ENCODE peak calls at places on chromosomes 6 and 20, in eight cellular contexts. One of them, this sample, is unnamed.

GRCh38 chr6:140183881-140184280 is 809.4 kb upstream of the CITED2 start:
- DNase-seq in T-helper 17 cell: no peak
- DNase-seq in SK-MEL-5: no peak
- DNase-seq in skeletal muscle cell: peak; percentile 15
- DNase-seq in amygdala: no peak
- DNase-seq in stimulated activated CD8-positive, alpha-beta memory T cell treated with anti-CD3 and anti-CD28 coated beads, Interleukin-12 subunit alpha, Interleukin-12 subunit beta, amount 100 ng/mL, for 1 hour: no peak
- DNase-seq in hippocampal formation: no peak
- DNase-seq in HT1080: no peak
- DNase-seq in this sample: no peak

GRCh38 chr6:118562959-118563358 is 14.9 kb downstream of the PLN start:
- DNase-seq in amygdala: no peak
- DNase-seq in skeletal muscle cell: no peak
- DNase-seq in SK-MEL-5: peak; percentile 53
- DNase-seq in stimulated activated CD8-positive, alpha-beta memory T cell treated with anti-CD3 and anti-CD28 coated beads, Interleukin-12 subunit alpha, Interleukin-12 subunit beta, amount 100 ng/mL, for 1 hour: no peak
- DNase-seq in HT1080: peak; percentile 49
- DNase-seq in T-helper 17 cell: no peak
- DNase-seq in hippocampal formation: no peak
- DNase-seq in this sample: no peak

GRCh38 chr6:136254851-136255466 is 4.8 kb upstream of the MTFR2 start:
- DNase-seq in HT1080: no peak
- DNase-seq in SK-MEL-5: no peak
- DNase-seq in skeletal muscle cell: no peak
- DNase-seq in stimulated activated CD8-positive, alpha-beta memory T cell treated with anti-CD3 and anti-CD28 coated beads, Interleukin-12 subunit alpha, Interleukin-12 subunit beta, amount 100 ng/mL, for 1 hour: no peak
- DNase-seq in amygdala: no peak
- DNase-seq in hippocampal formation: no peak
- DNase-seq in T-helper 17 cell: no peak
- DNase-seq in this sample: no peak

GRCh38 chr6:88211446-88211845 is 45.3 kb upstream of the CNR1 start:
- DNase-seq in hippocampal formation: no peak
- DNase-seq in HT1080: no peak
- DNase-seq in stimulated activated CD8-positive, alpha-beta memory T cell treated with anti-CD3 and anti-CD28 coated beads, Interleukin-12 subunit alpha, Interleukin-12 subunit beta, amount 100 ng/mL, for 1 hour: no peak
- DNase-seq in skeletal muscle cell: no peak
- DNase-seq in T-helper 17 cell: no peak
- DNase-seq in SK-MEL-5: peak; percentile 96
- DNase-seq in amygdala: no peak
- DNase-seq in this sample: no peak

GRCh38 chr20:46123482-46124245 is 5.5 kb downstream of the CD40 start:
- DNase-seq in amygdala: no peak
- DNase-seq in skeletal muscle cell: no peak
- DNase-seq in HT1080: no peak
- DNase-seq in T-helper 17 cell: no peak
- DNase-seq in hippocampal formation: no peak
- DNase-seq in SK-MEL-5: no peak
- DNase-seq in stimulated activated CD8-positive, alpha-beta memory T cell treated with anti-CD3 and anti-CD28 coated beads, Interleukin-12 subunit alpha, Interleukin-12 subunit beta, amount 100 ng/mL, for 1 hour: no peak
- DNase-seq in this sample: no peak

GRCh38 chr20:8291873-8292272 is 159.8 kb downstream of the PLCB1 start:
- DNase-seq in hippocampal formation: no peak
- DNase-seq in HT1080: no peak
- DNase-seq in T-helper 17 cell: no peak
- DNase-seq in skeletal muscle cell: no peak
- DNase-seq in stimulated activated CD8-positive, alpha-beta memory T cell treated with anti-CD3 and anti-CD28 coated beads, Interleukin-12 subunit alpha, Interleukin-12 subunit beta, amount 100 ng/mL, for 1 hour: no peak
- DNase-seq in amygdala: no peak
- DNase-seq in SK-MEL-5: no peak
- DNase-seq in this sample: no peak

GRCh38 chr20:3710703-3711417 is 1.5 kb downstream of the SIGLEC1 start:
- DNase-seq in amygdala: peak; percentile 28
- DNase-seq in HT1080: peak; percentile 47
- DNase-seq in hippocampal formation: peak; percentile 62
- DNase-seq in skeletal muscle cell: no peak
- DNase-seq in SK-MEL-5: peak; percentile 68
- DNase-seq in stimulated activated CD8-positive, alpha-beta memory T cell treated with anti-CD3 and anti-CD28 coated beads, Interleukin-12 subunit alpha, Interleukin-12 subunit beta, amount 100 ng/mL, for 1 hour: peak; percentile 57
- DNase-seq in T-helper 17 cell: peak; percentile 67
- DNase-seq in this sample: peak; percentile 81

GRCh38 chr6:35900448-35900847 is 20.4 kb downstream of the SRPK1 start:
- DNase-seq in hippocampal formation: no peak
- DNase-seq in HT1080: no peak
- DNase-seq in stimulated activated CD8-positive, alpha-beta memory T cell treated with anti-CD3 and anti-CD28 coated beads, Interleukin-12 subunit alpha, Interleukin-12 subunit beta, amount 100 ng/mL, for 1 hour: no peak
- DNase-seq in SK-MEL-5: no peak
- DNase-seq in skeletal muscle cell: no peak
- DNase-seq in amygdala: no peak
- DNase-seq in T-helper 17 cell: no peak
- DNase-seq in this sample: no peak

GRCh38 chr20:51346686-51347485 is 195.6 kb downstream of the NFATC2 start:
- DNase-seq in HT1080: peak; percentile 74
- DNase-seq in amygdala: no peak
- DNase-seq in SK-MEL-5: peak; percentile 91
- DNase-seq in hippocampal formation: no peak
- DNase-seq in skeletal muscle cell: no peak
- DNase-seq in stimulated activated CD8-positive, alpha-beta memory T cell treated with anti-CD3 and anti-CD28 coated beads, Interleukin-12 subunit alpha, Interleukin-12 subunit beta, amount 100 ng/mL, for 1 hour: no peak
- DNase-seq in T-helper 17 cell: no peak
- DNase-seq in this sample: no peak

GRCh38 chr6:41153992-41154625 is at the start of gene TREML1:
- DNase-seq in amygdala: no peak
- DNase-seq in stimulated activated CD8-positive, alpha-beta memory T cell treated with anti-CD3 and anti-CD28 coated beads, Interleukin-12 subunit alpha, Interleukin-12 subunit beta, amount 100 ng/mL, for 1 hour: no peak
- DNase-seq in hippocampal formation: no peak
- DNase-seq in HT1080: no peak
- DNase-seq in skeletal muscle cell: no peak
- DNase-seq in T-helper 17 cell: no peak
- DNase-seq in SK-MEL-5: no peak
- DNase-seq in this sample: no peak

GRCh38 chr6:56525976-56526375 is 116.7 kb downstream of the DST start:
- DNase-seq in hippocampal formation: no peak
- DNase-seq in stimulated activated CD8-positive, alpha-beta memory T cell treated with anti-CD3 and anti-CD28 coated beads, Interleukin-12 subunit alpha, Interleukin-12 subunit beta, amount 100 ng/mL, for 1 hour: no peak
- DNase-seq in amygdala: no peak
- DNase-seq in skeletal muscle cell: no peak
- DNase-seq in T-helper 17 cell: no peak
- DNase-seq in HT1080: no peak
- DNase-seq in SK-MEL-5: no peak
- DNase-seq in this sample: no peak

GRCh38 chr20:24533449-24533848 is 64.0 kb downstream of the SYNDIG1 start:
- DNase-seq in SK-MEL-5: no peak
- DNase-seq in skeletal muscle cell: no peak
- DNase-seq in hippocampal formation: no peak
- DNase-seq in amygdala: no peak
- DNase-seq in stimulated activated CD8-positive, alpha-beta memory T cell treated with anti-CD3 and anti-CD28 coated beads, Interleukin-12 subunit alpha, Interleukin-12 subunit beta, amount 100 ng/mL, for 1 hour: no peak
- DNase-seq in T-helper 17 cell: no peak
- DNase-seq in HT1080: no peak
- DNase-seq in this sample: no peak

GRCh38 chr6:136792066-136792944 is at the start of gene MAP3K5:
- DNase-seq in T-helper 17 cell: peak; percentile 91
- DNase-seq in amygdala: peak; percentile 61
- DNase-seq in HT1080: peak; percentile 75
- DNase-seq in SK-MEL-5: peak; percentile 59
- DNase-seq in stimulated activated CD8-positive, alpha-beta memory T cell treated with anti-CD3 and anti-CD28 coated beads, Interleukin-12 subunit alpha, Interleukin-12 subunit beta, amount 100 ng/mL, for 1 hour: peak; percentile 80
- DNase-seq in skeletal muscle cell: no peak
- DNase-seq in hippocampal formation: peak; percentile 66
- DNase-seq in this sample: peak; percentile 32

GRCh38 chr6:150738092-150738625 is 127.3 kb upstream of the MTHFD1L start:
- DNase-seq in SK-MEL-5: no peak
- DNase-seq in skeletal muscle cell: no peak
- DNase-seq in stimulated activated CD8-positive, alpha-beta memory T cell treated with anti-CD3 and anti-CD28 coated beads, Interleukin-12 subunit alpha, Interleukin-12 subunit beta, amount 100 ng/mL, for 1 hour: no peak
- DNase-seq in HT1080: no peak
- DNase-seq in T-helper 17 cell: no peak
- DNase-seq in hippocampal formation: no peak
- DNase-seq in amygdala: no peak
- DNase-seq in this sample: no peak

GRCh38 chr6:150198532-150198931 is 55.7 kb downstream of the PPP1R14C start:
- DNase-seq in skeletal muscle cell: no peak
- DNase-seq in HT1080: no peak
- DNase-seq in T-helper 17 cell: no peak
- DNase-seq in stimulated activated CD8-positive, alpha-beta memory T cell treated with anti-CD3 and anti-CD28 coated beads, Interleukin-12 subunit alpha, Interleukin-12 subunit beta, amount 100 ng/mL, for 1 hour: no peak
- DNase-seq in amygdala: no peak
- DNase-seq in SK-MEL-5: no peak
- DNase-seq in hippocampal formation: no peak
- DNase-seq in this sample: no peak

GRCh38 chr6:13445005-13445743 is 42.2 kb downstream of the GFOD1 start:
- DNase-seq in hippocampal formation: no peak
- DNase-seq in amygdala: no peak
- DNase-seq in SK-MEL-5: no peak
- DNase-seq in stimulated activated CD8-positive, alpha-beta memory T cell treated with anti-CD3 and anti-CD28 coated beads, Interleukin-12 subunit alpha, Interleukin-12 subunit beta, amount 100 ng/mL, for 1 hour: no peak
- DNase-seq in HT1080: no peak
- DNase-seq in T-helper 17 cell: no peak
- DNase-seq in skeletal muscle cell: no peak
- DNase-seq in this sample: no peak

GRCh38 chr20:62733891-62734290 is 25.3 kb downstream of the NTSR1 start:
- DNase-seq in SK-MEL-5: no peak
- DNase-seq in skeletal muscle cell: no peak
- DNase-seq in HT1080: no peak
- DNase-seq in T-helper 17 cell: no peak
- DNase-seq in stimulated activated CD8-positive, alpha-beta memory T cell treated with anti-CD3 and anti-CD28 coated beads, Interleukin-12 subunit alpha, Interleukin-12 subunit beta, amount 100 ng/mL, for 1 hour: no peak
- DNase-seq in amygdala: no peak
- DNase-seq in hippocampal formation: no peak
- DNase-seq in this sample: no peak

GRCh38 chr20:44615169-44615791 is 32.9 kb downstream of the PKIG start:
- DNase-seq in skeletal muscle cell: no peak
- DNase-seq in stimulated activated CD8-positive, alpha-beta memory T cell treated with anti-CD3 and anti-CD28 coated beads, Interleukin-12 subunit alpha, Interleukin-12 subunit beta, amount 100 ng/mL, for 1 hour: no peak
- DNase-seq in SK-MEL-5: no peak
- DNase-seq in amygdala: no peak
- DNase-seq in hippocampal formation: peak; percentile 26
- DNase-seq in T-helper 17 cell: no peak
- DNase-seq in HT1080: no peak
- DNase-seq in this sample: no peak

GRCh38 chr20:38579219-38579618 is 1.8 kb upstream of the ADIG start:
- DNase-seq in amygdala: no peak
- DNase-seq in skeletal muscle cell: no peak
- DNase-seq in stimulated activated CD8-positive, alpha-beta memory T cell treated with anti-CD3 and anti-CD28 coated beads, Interleukin-12 subunit alpha, Interleukin-12 subunit beta, amount 100 ng/mL, for 1 hour: no peak
- DNase-seq in SK-MEL-5: peak; percentile 22
- DNase-seq in T-helper 17 cell: no peak
- DNase-seq in HT1080: no peak
- DNase-seq in hippocampal formation: no peak
- DNase-seq in this sample: no peak

GRCh38 chr20:8375898-8376297 is 243.8 kb downstream of the PLCB1 start:
- DNase-seq in T-helper 17 cell: no peak
- DNase-seq in HT1080: no peak
- DNase-seq in amygdala: no peak
- DNase-seq in SK-MEL-5: no peak
- DNase-seq in hippocampal formation: no peak
- DNase-seq in skeletal muscle cell: no peak
- DNase-seq in stimulated activated CD8-positive, alpha-beta memory T cell treated with anti-CD3 and anti-CD28 coated beads, Interleukin-12 subunit alpha, Interleukin-12 subunit beta, amount 100 ng/mL, for 1 hour: no peak
- DNase-seq in this sample: no peak

GRCh38 chr6:137881522-137881886 is 14.4 kb downstream of the TNFAIP3 start:
- DNase-seq in SK-MEL-5: no peak
- DNase-seq in hippocampal formation: no peak
- DNase-seq in stimulated activated CD8-positive, alpha-beta memory T cell treated with anti-CD3 and anti-CD28 coated beads, Interleukin-12 subunit alpha, Interleukin-12 subunit beta, amount 100 ng/mL, for 1 hour: no peak
- DNase-seq in amygdala: no peak
- DNase-seq in T-helper 17 cell: no peak
- DNase-seq in skeletal muscle cell: no peak
- DNase-seq in HT1080: no peak
- DNase-seq in this sample: no peak

GRCh38 chr6:41462980-41463930 is 82.9 kb upstream of the FOXP4 start:
- DNase-seq in hippocampal formation: peak; percentile 17
- DNase-seq in stimulated activated CD8-positive, alpha-beta memory T cell treated with anti-CD3 and anti-CD28 coated beads, Interleukin-12 subunit alpha, Interleukin-12 subunit beta, amount 100 ng/mL, for 1 hour: no peak
- DNase-seq in skeletal muscle cell: no peak
- DNase-seq in amygdala: peak; percentile 22
- DNase-seq in SK-MEL-5: peak; percentile 68
- DNase-seq in T-helper 17 cell: no peak
- DNase-seq in HT1080: peak; percentile 52
- DNase-seq in this sample: peak; percentile 58

GRCh38 chr6:132466952-132467351 is 46.0 kb downstream of the STX7 start:
- DNase-seq in amygdala: no peak
- DNase-seq in stimulated activated CD8-positive, alpha-beta memory T cell treated with anti-CD3 and anti-CD28 coated beads, Interleukin-12 subunit alpha, Interleukin-12 subunit beta, amount 100 ng/mL, for 1 hour: no peak
- DNase-seq in HT1080: no peak
- DNase-seq in T-helper 17 cell: no peak
- DNase-seq in skeletal muscle cell: peak; percentile 66
- DNase-seq in SK-MEL-5: no peak
- DNase-seq in hippocampal formation: no peak
- DNase-seq in this sample: no peak

GRCh38 chr20:51633430-51633829 is 90.9 kb upstream of the NFATC2 start:
- DNase-seq in HT1080: no peak
- DNase-seq in T-helper 17 cell: no peak
- DNase-seq in amygdala: no peak
- DNase-seq in hippocampal formation: no peak
- DNase-seq in SK-MEL-5: no peak
- DNase-seq in skeletal muscle cell: no peak
- DNase-seq in stimulated activated CD8-positive, alpha-beta memory T cell treated with anti-CD3 and anti-CD28 coated beads, Interleukin-12 subunit alpha, Interleukin-12 subunit beta, amount 100 ng/mL, for 1 hour: no peak
- DNase-seq in this sample: no peak

GRCh38 chr6:72674842-72675241 is 53.0 kb downstream of the KCNQ5 start:
- DNase-seq in T-helper 17 cell: no peak
- DNase-seq in stimulated activated CD8-positive, alpha-beta memory T cell treated with anti-CD3 and anti-CD28 coated beads, Interleukin-12 subunit alpha, Interleukin-12 subunit beta, amount 100 ng/mL, for 1 hour: no peak
- DNase-seq in SK-MEL-5: no peak
- DNase-seq in skeletal muscle cell: no peak
- DNase-seq in hippocampal formation: no peak
- DNase-seq in HT1080: no peak
- DNase-seq in amygdala: no peak
- DNase-seq in this sample: no peak

GRCh38 chr6:9143140-9143539 is 707.8 kb upstream of the SLC35B3 start:
- DNase-seq in HT1080: no peak
- DNase-seq in amygdala: no peak
- DNase-seq in T-helper 17 cell: no peak
- DNase-seq in stimulated activated CD8-positive, alpha-beta memory T cell treated with anti-CD3 and anti-CD28 coated beads, Interleukin-12 subunit alpha, Interleukin-12 subunit beta, amount 100 ng/mL, for 1 hour: no peak
- DNase-seq in hippocampal formation: no peak
- DNase-seq in SK-MEL-5: no peak
- DNase-seq in skeletal muscle cell: no peak
- DNase-seq in this sample: no peak

GRCh38 chr6:132669690-132670291 is 10.8 kb upstream of the TAAR1 start:
- DNase-seq in stimulated activated CD8-positive, alpha-beta memory T cell treated with anti-CD3 and anti-CD28 coated beads, Interleukin-12 subunit alpha, Interleukin-12 subunit beta, amount 100 ng/mL, for 1 hour: no peak
- DNase-seq in T-helper 17 cell: no peak
- DNase-seq in amygdala: no peak
- DNase-seq in hippocampal formation: no peak
- DNase-seq in HT1080: peak; percentile 40
- DNase-seq in SK-MEL-5: peak; percentile 60
- DNase-seq in skeletal muscle cell: no peak
- DNase-seq in this sample: peak; percentile 8

GRCh38 chr20:48155231-48155630 is 369.9 kb upstream of the SULF2 start:
- DNase-seq in hippocampal formation: peak; percentile 48
- DNase-seq in HT1080: no peak
- DNase-seq in T-helper 17 cell: no peak
- DNase-seq in skeletal muscle cell: no peak
- DNase-seq in SK-MEL-5: no peak
- DNase-seq in amygdala: peak; percentile 58
- DNase-seq in stimulated activated CD8-positive, alpha-beta memory T cell treated with anti-CD3 and anti-CD28 coated beads, Interleukin-12 subunit alpha, Interleukin-12 subunit beta, amount 100 ng/mL, for 1 hour: no peak
- DNase-seq in this sample: no peak

GRCh38 chr6:158092806-158093205 is 75.3 kb downstream of the SERAC1 start:
- DNase-seq in skeletal muscle cell: no peak
- DNase-seq in SK-MEL-5: no peak
- DNase-seq in stimulated activated CD8-positive, alpha-beta memory T cell treated with anti-CD3 and anti-CD28 coated beads, Interleukin-12 subunit alpha, Interleukin-12 subunit beta, amount 100 ng/mL, for 1 hour: no peak
- DNase-seq in T-helper 17 cell: no peak
- DNase-seq in HT1080: no peak
- DNase-seq in hippocampal formation: no peak
- DNase-seq in amygdala: no peak
- DNase-seq in this sample: no peak

GRCh38 chr6:117404548-117404947 is 21.2 kb downstream of the ROS1 start:
- DNase-seq in amygdala: no peak
- DNase-seq in SK-MEL-5: no peak
- DNase-seq in T-helper 17 cell: no peak
- DNase-seq in stimulated activated CD8-positive, alpha-beta memory T cell treated with anti-CD3 and anti-CD28 coated beads, Interleukin-12 subunit alpha, Interleukin-12 subunit beta, amount 100 ng/mL, for 1 hour: no peak
- DNase-seq in skeletal muscle cell: no peak
- DNase-seq in HT1080: no peak
- DNase-seq in hippocampal formation: no peak
- DNase-seq in this sample: no peak

GRCh38 chr6:36712816-36713215 is 15.2 kb downstream of the RAB44 start:
- DNase-seq in HT1080: no peak
- DNase-seq in amygdala: no peak
- DNase-seq in hippocampal formation: no peak
- DNase-seq in SK-MEL-5: no peak
- DNase-seq in T-helper 17 cell: no peak
- DNase-seq in stimulated activated CD8-positive, alpha-beta memory T cell treated with anti-CD3 and anti-CD28 coated beads, Interleukin-12 subunit alpha, Interleukin-12 subunit beta, amount 100 ng/mL, for 1 hour: no peak
- DNase-seq in skeletal muscle cell: no peak
- DNase-seq in this sample: no peak

GRCh38 chr6:27247133-27247836 is at the start of gene PRSS16:
- DNase-seq in skeletal muscle cell: no peak
- DNase-seq in HT1080: no peak
- DNase-seq in hippocampal formation: no peak
- DNase-seq in T-helper 17 cell: no peak
- DNase-seq in stimulated activated CD8-positive, alpha-beta memory T cell treated with anti-CD3 and anti-CD28 coated beads, Interleukin-12 subunit alpha, Interleukin-12 subunit beta, amount 100 ng/mL, for 1 hour: no peak
- DNase-seq in amygdala: no peak
- DNase-seq in SK-MEL-5: no peak
- DNase-seq in this sample: no peak

GRCh38 chr6:45209762-45210161 is 118.4 kb upstream of the RUNX2 start:
- DNase-seq in stimulated activated CD8-positive, alpha-beta memory T cell treated with anti-CD3 and anti-CD28 coated beads, Interleukin-12 subunit alpha, Interleukin-12 subunit beta, amount 100 ng/mL, for 1 hour: no peak
- DNase-seq in hippocampal formation: no peak
- DNase-seq in skeletal muscle cell: no peak
- DNase-seq in SK-MEL-5: no peak
- DNase-seq in HT1080: peak; percentile 47
- DNase-seq in T-helper 17 cell: no peak
- DNase-seq in amygdala: no peak
- DNase-seq in this sample: no peak

GRCh38 chr6:112332274-112332673 is 14.9 kb upstream of the RFPL4B start:
- DNase-seq in HT1080: peak; percentile 64
- DNase-seq in stimulated activated CD8-positive, alpha-beta memory T cell treated with anti-CD3 and anti-CD28 coated beads, Interleukin-12 subunit alpha, Interleukin-12 subunit beta, amount 100 ng/mL, for 1 hour: no peak
- DNase-seq in hippocampal formation: no peak
- DNase-seq in SK-MEL-5: no peak
- DNase-seq in amygdala: no peak
- DNase-seq in T-helper 17 cell: no peak
- DNase-seq in skeletal muscle cell: no peak
- DNase-seq in this sample: no peak

This sample was measured in GM19239.